ENCODE peak calls at places on chromosomes 16 and 17, in seven cellular contexts. D is epithelial cell of proximal tubule, V is A673, G is GM12878, R is hepatocyte, A is mucosa of descending colon, I is esophagus squamous epithelium. Y is an unnamed sample.

GRCh38 chr17:52606590-52606989 is 448.1 kb upstream of the CA10 start:
- DNase-seq in D (no peak), V (no peak), G (no peak), R (no peak), A (no peak), I (no peak), Y (no peak)

GRCh38 chr17:31596382-31597323 is 205.2 kb downstream of the RAB11FIP4 start:
- DNase-seq in D (peak; percentile 82), V (peak; percentile 65), G (peak; percentile 70), R (peak; percentile 82), A (peak; percentile 19), I (no peak), Y (peak; percentile 97)

GRCh38 chr17:40218740-40219072 is 398 bp upstream of the WIPF2 start:
- DNase-seq in D (peak; percentile 72), V (peak; percentile 36), G (peak; percentile 40), R (peak; percentile 88), A (peak; percentile 78), I (peak; percentile 16), Y (peak; percentile 88)

GRCh38 chr17:9232591-9233270 is 211.4 kb downstream of the NTN1 start:
- DNase-seq in D (no peak), V (peak; percentile 39), G (no peak), R (no peak), A (peak; percentile 27), I (no peak), Y (peak; percentile 56)

GRCh38 chr17:31546650-31547049 is 155.2 kb downstream of the RAB11FIP4 start:
- DNase-seq in D (no peak), V (no peak), G (no peak), R (no peak), A (no peak), I (no peak), Y (no peak)

GRCh38 chr16:29198731-29199521 is 207.6 kb downstream of the NPIPB11 start:
- DNase-seq in D (no peak), V (no peak), G (no peak), R (no peak), A (no peak), I (no peak), Y (no peak)

GRCh38 chr16:79509221-79509631 is 91.3 kb downstream of the MAF start:
- DNase-seq in D (no peak), V (no peak), G (no peak), R (no peak), A (peak; percentile 8), I (no peak), Y (no peak)

GRCh38 chr16:87926246-87927194 is 9.8 kb downstream of the CA5A start:
- DNase-seq in D (no peak), V (no peak), G (no peak), R (no peak), A (no peak), I (no peak), Y (no peak)

GRCh38 chr16:76241735-76242134 is 35.5 kb upstream of the CNTNAP4 start:
- DNase-seq in D (no peak), V (no peak), G (no peak), R (no peak), A (no peak), I (no peak), Y (no peak)

GRCh38 chr16:73066321-73066926 is 18.5 kb upstream of the ZFHX3 start:
- DNase-seq in D (no peak), V (no peak), G (no peak), R (no peak), A (no peak), I (no peak), Y (no peak)

GRCh38 chr16:73066927-73067670 is 19.2 kb upstream of the ZFHX3 start:
- DNase-seq in D (no peak), V (no peak), G (no peak), R (peak; percentile 28), A (peak; percentile 61), I (no peak), Y (peak; percentile 63)

GRCh38 chr16:73064227-73064995 is 16.5 kb upstream of the ZFHX3 start:
- DNase-seq in D (no peak), V (no peak), G (no peak), R (no peak), A (no peak), I (no peak), Y (peak; percentile 70)

GRCh38 chr16:73064996-73065349 is 17.0 kb upstream of the ZFHX3 start:
- DNase-seq in D (no peak), V (no peak), G (no peak), R (no peak), A (no peak), I (no peak), Y (no peak)

DNA sequence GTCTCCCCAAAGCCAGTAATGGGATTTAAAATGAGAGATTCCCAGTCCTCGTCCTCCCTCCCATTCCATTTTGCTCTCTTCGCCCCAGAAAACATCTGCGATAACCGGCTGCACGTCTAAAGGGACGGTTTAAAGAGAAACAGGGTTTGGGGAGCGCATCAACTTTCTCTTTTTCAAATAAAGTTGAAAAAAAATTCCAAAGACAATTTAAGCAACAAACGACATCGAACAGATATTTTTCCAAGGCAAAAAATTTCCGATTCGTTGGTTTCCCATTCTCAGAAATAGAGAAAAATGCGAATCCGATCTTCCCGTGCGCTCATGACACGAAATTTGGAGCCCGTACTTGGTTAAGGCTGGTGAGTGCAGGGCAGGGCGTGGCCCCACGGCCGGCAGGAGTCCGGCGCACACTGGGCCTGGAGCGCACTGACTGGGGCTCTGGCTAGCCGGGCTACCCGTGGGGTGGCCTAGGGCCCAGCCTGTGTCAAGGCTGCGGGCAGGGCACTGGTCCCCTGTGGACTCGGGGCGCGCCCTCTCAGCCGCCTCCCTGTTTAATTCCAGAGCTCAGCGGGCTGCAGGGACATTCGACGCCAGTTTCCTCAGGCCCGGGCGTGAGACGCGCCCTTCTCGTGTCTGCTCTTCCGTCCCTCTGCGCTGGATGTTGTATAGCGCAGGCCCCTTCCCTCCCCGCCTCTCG is 17.8 kb upstream of the ZFHX3 start:
- DNase-seq in D (no peak), V (no peak), G (no peak), R (no peak), A (peak; percentile 51), I (no peak), Y (no peak)
- H3K4me3 ChIP-seq in D (peak overlapping the region; percentile 42), V (no peak overlapping the region), G (peak overlapping the region; percentile 36), R (no peak overlapping the region), A (no peak overlapping the region), I (peak overlapping the region; percentile 56), Y (no peak overlapping the region)

DNA sequence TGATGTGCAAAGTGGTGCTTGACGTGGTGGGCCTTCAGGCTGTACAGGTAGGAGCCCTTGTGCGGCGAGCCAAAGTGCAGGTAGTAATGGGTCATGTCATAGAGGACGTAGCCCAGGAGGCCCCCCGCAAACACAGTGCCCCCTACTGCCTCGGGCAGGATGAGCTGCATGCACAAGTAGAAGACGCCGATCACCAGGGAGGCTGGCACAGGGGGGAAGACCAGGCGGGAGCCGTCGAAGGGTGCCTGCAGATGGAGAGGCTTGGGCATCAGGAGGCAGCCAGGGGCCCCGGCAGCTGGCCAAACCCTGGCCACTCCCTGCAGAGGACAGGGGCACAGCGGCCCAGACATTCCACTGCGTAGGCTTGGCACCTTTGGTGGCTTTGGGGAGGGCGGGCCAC is 15.7 kb upstream of the MLKL start:
- DNase-seq in D (no peak), V (no peak), G (no peak), R (no peak), A (no peak), I (no peak), Y (no peak)
- TF ChIP-seq CTCF in D (no peak), V (no peak), G (no peak), R (no peak), A (no peak), I (no peak), Y (no peak)

DNA sequence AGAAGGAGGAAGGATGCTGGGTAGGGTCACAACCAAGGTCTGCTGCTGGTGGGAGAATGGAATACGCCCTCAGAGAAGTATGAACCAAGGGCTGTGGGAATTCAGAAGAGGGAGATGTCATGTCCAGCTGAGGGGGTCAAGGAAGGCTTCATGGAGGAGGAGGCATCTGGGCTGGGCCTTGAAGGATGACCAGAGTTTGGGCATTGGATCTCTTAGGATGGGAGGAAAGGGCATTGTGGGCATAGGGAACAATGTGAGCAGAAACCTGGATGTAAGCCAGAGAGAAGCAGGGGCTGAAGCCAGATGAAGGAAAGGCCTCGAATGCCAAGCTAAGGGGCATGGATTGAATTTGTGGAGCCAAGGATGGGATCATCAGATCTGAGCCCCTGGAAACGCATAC is 49.2 kb upstream of the MAP3K14 start:
- DNase-seq in D (no peak), V (no peak), G (no peak), R (no peak), A (no peak), I (no peak), Y (no peak)
- H3K4me3 ChIP-seq in D (no peak overlapping the region), V (no peak overlapping the region), G (no peak overlapping the region), R (no peak overlapping the region), A (no peak overlapping the region), I (no peak overlapping the region), Y (no peak overlapping the region)

DNA sequence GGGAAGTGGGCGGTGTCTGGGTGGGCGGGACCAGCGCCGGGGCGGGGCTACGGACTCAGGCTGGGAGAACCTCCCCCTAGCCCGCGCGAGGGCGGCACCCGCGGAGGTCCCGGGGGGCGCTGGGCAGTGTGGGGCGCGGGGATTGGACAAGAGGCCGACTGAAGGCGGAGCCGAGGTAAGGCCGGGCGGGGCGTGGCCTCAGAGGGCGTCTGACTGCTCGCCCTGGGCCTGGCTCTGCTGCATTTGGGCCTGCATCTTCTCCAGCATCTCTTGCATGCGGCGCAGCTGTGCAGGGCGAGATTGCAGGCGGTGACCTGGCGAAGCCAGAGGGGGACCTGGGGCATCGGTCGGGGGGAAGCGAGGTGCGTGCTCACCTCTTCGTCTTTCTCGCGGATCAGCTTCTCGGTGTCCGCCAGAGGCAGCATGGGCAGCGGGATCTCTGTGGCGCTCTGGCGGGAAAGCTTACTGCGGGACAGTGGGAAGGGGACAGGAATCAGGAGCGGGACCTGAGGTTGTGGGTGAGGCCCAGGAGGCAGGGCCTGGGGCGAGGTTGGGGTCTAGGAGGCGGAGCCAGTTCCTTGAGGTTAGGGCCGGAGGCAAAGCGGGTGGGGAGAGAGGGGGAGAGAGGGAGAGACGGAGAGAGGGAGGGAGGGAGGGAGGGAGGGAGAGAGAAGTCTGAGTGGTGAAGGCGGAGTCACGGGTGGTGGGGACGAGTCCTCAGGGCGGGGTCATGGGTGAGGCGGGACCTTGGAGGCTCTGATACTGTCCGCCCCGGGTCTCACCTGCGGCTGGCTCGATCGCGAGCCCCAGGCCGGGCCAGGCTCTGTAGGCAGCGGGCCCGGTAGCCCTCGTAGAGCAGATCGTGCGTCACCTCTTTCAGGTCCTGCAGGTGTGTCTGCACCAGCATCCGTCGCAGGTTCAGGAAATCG is 3.9 kb downstream of the SEPTIN1 start:
- DNase-seq in D (no peak), V (peak; percentile 99), G (peak; percentile 81), R (peak; percentile 99), A (peak; percentile 99), I (peak; percentile 94), Y (peak; percentile 95)
- TF ChIP-seq CTCF in D (peak; percentile 22), V (peak; percentile 19), G (peak; percentile 19), R (peak; percentile 21), A (no peak), I (no peak), Y (peak; percentile 14)

GRCh38 chr17:42180922-42181850 is at the start of gene KCNH4:
- DNase-seq in D (no peak), V (peak; percentile 73), G (peak; percentile 58), R (peak; percentile 69), A (peak; percentile 79), I (no peak), Y (peak; percentile 72)
- H3K4me3 ChIP-seq in D (peak within 1 kb of the TSS; percentile 39), V (peak within 1 kb of the TSS; percentile 30), G (peak within 1 kb of the TSS; percentile 21), R (no peak within 1 kb of the TSS), A (no peak within 1 kb of the TSS), I (peak within 1 kb of the TSS; percentile 59), Y (no peak within 1 kb of the TSS)